ENCODE peak calls at places on chromosomes 1 and 21, in seven cellular contexts. One of them, this sample, is unnamed.

GRCh38 chr1:190320952-190321351 is 156.7 kb downstream of the BRINP3 start:
- DNase-seq in H9: no peak
- DNase-seq in mesendoderm: peak; percentile 36
- DNase-seq in H1: no peak
- DNase-seq in mesenchymal stem cell: peak; percentile 1
- DNase-seq in trophoblast cell: peak; percentile 0
- DNase-seq in IMR-90: peak; percentile 63
- DNase-seq in this sample: peak; percentile 14

GRCh38 chr1:183407961-183408360 is 10.2 kb downstream of the NMNAT2 start:
- DNase-seq in IMR-90: no peak
- DNase-seq in H1: no peak
- DNase-seq in mesendoderm: no peak
- DNase-seq in trophoblast cell: no peak
- DNase-seq in H9: no peak
- DNase-seq in mesenchymal stem cell: no peak
- DNase-seq in this sample: no peak

GRCh38 chr1:33468559-33468958 is 3.9 kb upstream of the ZSCAN20 start:
- DNase-seq in IMR-90: peak; percentile 12
- DNase-seq in trophoblast cell: no peak
- DNase-seq in H9: no peak
- DNase-seq in H1: no peak
- DNase-seq in mesendoderm: peak; percentile 17
- DNase-seq in mesenchymal stem cell: no peak
- DNase-seq in this sample: no peak

GRCh38 chr21:36126621-36127110 is 8.2 kb upstream of the CBR3 start:
- DNase-seq in IMR-90: no peak
- DNase-seq in H1: no peak
- DNase-seq in mesendoderm: no peak
- DNase-seq in mesenchymal stem cell: no peak
- DNase-seq in H9: peak; percentile 11
- DNase-seq in trophoblast cell: no peak
- DNase-seq in this sample: no peak

GRCh38 chr1:147598631-147599361 is 57.5 kb downstream of the BCL9 start:
- DNase-seq in trophoblast cell: no peak
- DNase-seq in H9: no peak
- DNase-seq in H1: no peak
- DNase-seq in mesenchymal stem cell: peak; percentile 48
- DNase-seq in IMR-90: peak; percentile 15
- DNase-seq in mesendoderm: no peak
- DNase-seq in this sample: peak; percentile 23

GRCh38 chr21:30044447-30045064 is 104.8 kb upstream of the GRIK1 start:
- DNase-seq in mesendoderm: peak; percentile 18
- DNase-seq in H9: no peak
- DNase-seq in IMR-90: peak; percentile 7
- DNase-seq in trophoblast cell: no peak
- DNase-seq in H1: no peak
- DNase-seq in mesenchymal stem cell: peak; percentile 14
- DNase-seq in this sample: peak; percentile 14

GRCh38 chr1:211210965-211211364 is 48.2 kb upstream of the RCOR3 start:
- DNase-seq in H9: no peak
- DNase-seq in trophoblast cell: no peak
- DNase-seq in IMR-90: no peak
- DNase-seq in mesendoderm: no peak
- DNase-seq in H1: no peak
- DNase-seq in mesenchymal stem cell: no peak
- DNase-seq in this sample: no peak

GRCh38 chr1:203447147-203447546 is 28.5 kb upstream of the PRELP start:
- DNase-seq in mesenchymal stem cell: no peak
- DNase-seq in mesendoderm: no peak
- DNase-seq in trophoblast cell: no peak
- DNase-seq in H9: no peak
- DNase-seq in IMR-90: no peak
- DNase-seq in H1: no peak
- DNase-seq in this sample: no peak

GRCh38 chr1:5953386-5953785 is 38.8 kb downstream of the NPHP4 start:
- DNase-seq in H9: no peak
- DNase-seq in H1: no peak
- DNase-seq in IMR-90: no peak
- DNase-seq in mesenchymal stem cell: no peak
- DNase-seq in mesendoderm: no peak
- DNase-seq in trophoblast cell: no peak
- DNase-seq in this sample: no peak

GRCh38 chr1:21524686-21525339 is 15.6 kb downstream of the ALPL start:
- DNase-seq in mesenchymal stem cell: no peak
- DNase-seq in H9: no peak
- DNase-seq in trophoblast cell: no peak
- DNase-seq in H1: no peak
- DNase-seq in IMR-90: no peak
- DNase-seq in mesendoderm: no peak
- DNase-seq in this sample: no peak

GRCh38 chr1:86706018-86706417 is 1.6 kb downstream of the SH3GLB1 start:
- DNase-seq in mesendoderm: no peak
- DNase-seq in mesenchymal stem cell: peak; percentile 22
- DNase-seq in IMR-90: no peak
- DNase-seq in H9: no peak
- DNase-seq in trophoblast cell: no peak
- DNase-seq in H1: no peak
- DNase-seq in this sample: no peak

GRCh38 chr1:4915159-4915558 is 260.8 kb downstream of the AJAP1 start:
- DNase-seq in mesendoderm: no peak
- DNase-seq in trophoblast cell: no peak
- DNase-seq in H9: no peak
- DNase-seq in IMR-90: no peak
- DNase-seq in H1: no peak
- DNase-seq in mesenchymal stem cell: no peak
- DNase-seq in this sample: no peak

GRCh38 chr1:164592634-164593033 is 33.6 kb downstream of the PBX1 start:
- DNase-seq in H1: no peak
- DNase-seq in H9: no peak
- DNase-seq in mesenchymal stem cell: no peak
- DNase-seq in mesendoderm: peak; percentile 35
- DNase-seq in trophoblast cell: no peak
- DNase-seq in IMR-90: no peak
- DNase-seq in this sample: no peak

GRCh38 chr1:20302093-20302471 is 11.4 kb downstream of the VWA5B1 start:
- DNase-seq in H9: no peak
- DNase-seq in trophoblast cell: no peak
- DNase-seq in H1: no peak
- DNase-seq in mesenchymal stem cell: no peak
- DNase-seq in IMR-90: peak; percentile 30
- DNase-seq in mesendoderm: no peak
- DNase-seq in this sample: no peak

GRCh38 chr1:223250632-223251015 is 107.6 kb upstream of the TLR5 start:
- DNase-seq in mesenchymal stem cell: no peak
- DNase-seq in H9: no peak
- DNase-seq in H1: no peak
- DNase-seq in IMR-90: no peak
- DNase-seq in mesendoderm: no peak
- DNase-seq in trophoblast cell: no peak
- DNase-seq in this sample: no peak

GRCh38 chr21:44643911-44644310 is 2.3 kb upstream of the KRTAP10-11 start:
- DNase-seq in mesenchymal stem cell: no peak
- DNase-seq in H1: no peak
- DNase-seq in IMR-90: no peak
- DNase-seq in mesendoderm: no peak
- DNase-seq in H9: no peak
- DNase-seq in trophoblast cell: no peak
- DNase-seq in this sample: no peak

GRCh38 chr1:30325999-30326398 is 397.4 kb downstream of the MATN1 start:
- DNase-seq in H9: no peak
- DNase-seq in mesendoderm: no peak
- DNase-seq in H1: no peak
- DNase-seq in trophoblast cell: no peak
- DNase-seq in mesenchymal stem cell: no peak
- DNase-seq in IMR-90: no peak
- DNase-seq in this sample: no peak

GRCh38 chr1:234962340-234962989 is 166.2 kb downstream of the TOMM20 start:
- DNase-seq in mesendoderm: no peak
- DNase-seq in trophoblast cell: peak; percentile 53
- DNase-seq in mesenchymal stem cell: peak; percentile 99
- DNase-seq in IMR-90: peak; percentile 100
- DNase-seq in H1: no peak
- DNase-seq in H9: no peak
- DNase-seq in this sample: no peak

GRCh38 chr1:170175477-170175876 is 29.7 kb downstream of the NTMT2 start:
- DNase-seq in mesendoderm: no peak
- DNase-seq in H9: no peak
- DNase-seq in mesenchymal stem cell: no peak
- DNase-seq in IMR-90: no peak
- DNase-seq in H1: no peak
- DNase-seq in trophoblast cell: no peak
- DNase-seq in this sample: no peak

GRCh38 chr1:20552728-20553571 is 577 bp downstream of the FAM43B start:
- DNase-seq in mesenchymal stem cell: peak; percentile 42
- DNase-seq in IMR-90: peak; percentile 11
- DNase-seq in mesendoderm: peak; percentile 57
- DNase-seq in H1: no peak
- DNase-seq in H9: peak; percentile 51
- DNase-seq in trophoblast cell: no peak
- DNase-seq in this sample: peak; percentile 46

GRCh38 chr21:41726970-41727783 is 39.7 kb downstream of the RIPK4 start:
- DNase-seq in trophoblast cell: peak; percentile 69
- DNase-seq in mesendoderm: peak; percentile 22
- DNase-seq in IMR-90: peak; percentile 42
- DNase-seq in mesenchymal stem cell: peak; percentile 25
- DNase-seq in H1: no peak
- DNase-seq in H9: no peak
- DNase-seq in this sample: no peak

GRCh38 chr21:41727784-41728763 is 38.8 kb downstream of the RIPK4 start:
- DNase-seq in trophoblast cell: no peak
- DNase-seq in H1: no peak
- DNase-seq in mesenchymal stem cell: no peak
- DNase-seq in H9: no peak
- DNase-seq in IMR-90: no peak
- DNase-seq in mesendoderm: no peak
- DNase-seq in this sample: no peak

GRCh38 chr21:41725421-41726021 is 41.3 kb downstream of the RIPK4 start:
- DNase-seq in mesenchymal stem cell: no peak
- DNase-seq in H1: no peak
- DNase-seq in mesendoderm: peak; percentile 45
- DNase-seq in IMR-90: no peak
- DNase-seq in H9: no peak
- DNase-seq in trophoblast cell: no peak
- DNase-seq in this sample: no peak

GRCh38 chr21:41726058-41726558 is 40.7 kb downstream of the RIPK4 start:
- DNase-seq in H9: no peak
- DNase-seq in mesenchymal stem cell: no peak
- DNase-seq in H1: no peak
- DNase-seq in trophoblast cell: no peak
- DNase-seq in mesendoderm: peak; percentile 63
- DNase-seq in IMR-90: no peak
- DNase-seq in this sample: peak; percentile 14

GRCh38 chr21:41726630-41726969 is 40.3 kb downstream of the RIPK4 start:
- DNase-seq in IMR-90: no peak
- DNase-seq in mesendoderm: no peak
- DNase-seq in H9: no peak
- DNase-seq in H1: no peak
- DNase-seq in trophoblast cell: no peak
- DNase-seq in mesenchymal stem cell: no peak
- DNase-seq in this sample: no peak
- H3K18ac ChIP-seq in IMR-90: no peak overlapping the region
- H3K18ac ChIP-seq in mesendoderm: no peak overlapping the region
- H3K18ac ChIP-seq in H9: no peak overlapping the region
- H3K18ac ChIP-seq in H1: peak overlapping the region; percentile 48
- H3K18ac ChIP-seq in trophoblast cell: no peak overlapping the region
- H3K18ac ChIP-seq in mesenchymal stem cell: no peak overlapping the region
- H3K18ac ChIP-seq in this sample: peak overlapping the region; percentile 51

GRCh38 chr1:95068956-95069710 is 3.6 kb downstream of the ALG14 start:
- DNase-seq in IMR-90: no peak
- DNase-seq in H9: no peak
- DNase-seq in trophoblast cell: no peak
- DNase-seq in mesendoderm: peak; percentile 83
- DNase-seq in mesenchymal stem cell: peak; percentile 6
- DNase-seq in H1: no peak
- DNase-seq in this sample: no peak
- H2BK5ac ChIP-seq in IMR-90: no peak overlapping the region
- H2BK5ac ChIP-seq in H9: no peak overlapping the region
- H2BK5ac ChIP-seq in trophoblast cell: no peak overlapping the region
- H2BK5ac ChIP-seq in mesendoderm: no peak overlapping the region
- H2BK5ac ChIP-seq in mesenchymal stem cell: peak overlapping the region; percentile 86
- H2BK5ac ChIP-seq in H1: no peak overlapping the region
- H2BK5ac ChIP-seq in this sample: no peak overlapping the region

DNA sequence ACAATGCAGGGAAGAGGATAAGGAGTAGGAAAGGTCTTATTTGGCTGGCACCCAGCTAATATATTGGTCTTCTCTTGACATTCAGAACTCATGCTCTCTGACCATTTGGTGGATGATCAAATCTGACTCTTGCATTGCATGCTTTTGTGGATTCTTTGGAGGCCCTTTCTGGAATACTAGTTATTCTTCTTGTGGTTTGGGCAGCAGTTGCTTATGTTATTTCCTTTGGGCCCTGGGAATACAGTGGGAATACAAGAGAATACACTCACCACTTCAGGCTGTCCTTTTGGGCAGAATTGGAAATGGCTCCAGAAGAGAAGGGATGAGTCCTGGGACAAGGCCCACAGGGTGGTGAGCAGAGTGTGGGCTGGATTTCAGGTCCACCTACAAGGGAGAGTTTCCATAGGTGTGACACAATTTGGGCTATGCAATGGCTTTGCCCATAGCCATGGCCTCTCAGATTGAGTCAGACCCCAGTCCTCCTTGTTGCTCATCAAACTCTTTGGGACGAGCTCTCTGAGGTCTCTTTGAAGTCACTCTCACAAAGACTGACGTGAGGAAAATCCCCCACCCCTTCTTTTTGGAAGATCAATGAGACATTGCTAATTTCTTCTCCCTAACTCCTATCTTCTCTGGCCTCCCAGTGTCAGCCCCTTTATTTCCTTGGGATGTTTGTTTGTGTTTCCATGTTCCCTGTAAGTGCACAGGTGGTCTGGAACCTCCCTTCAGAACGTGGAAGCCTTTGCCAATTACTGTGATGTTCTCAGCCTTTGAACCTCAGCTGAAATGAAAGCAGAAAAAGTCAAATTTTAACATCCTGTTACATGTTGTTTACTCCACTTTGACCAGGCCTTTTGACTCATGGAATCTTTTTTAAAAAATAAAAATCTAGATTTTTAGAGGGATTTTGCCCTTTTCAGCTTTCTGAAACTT is 19.4 kb downstream of the HSD11B1 start:
- DNase-seq in IMR-90: no peak
- DNase-seq in H9: no peak
- DNase-seq in trophoblast cell: no peak
- DNase-seq in H1: no peak
- DNase-seq in mesendoderm: no peak
- DNase-seq in mesenchymal stem cell: no peak
- DNase-seq in this sample: no peak
- H4K8ac ChIP-seq in IMR-90: no peak overlapping the region
- H4K8ac ChIP-seq in H9: no peak overlapping the region
- H4K8ac ChIP-seq in trophoblast cell: no peak overlapping the region
- H4K8ac ChIP-seq in H1: no peak overlapping the region
- H4K8ac ChIP-seq in mesendoderm: no peak overlapping the region
- H4K8ac ChIP-seq in mesenchymal stem cell: no peak overlapping the region
- H4K8ac ChIP-seq in this sample: no peak overlapping the region

DNA sequence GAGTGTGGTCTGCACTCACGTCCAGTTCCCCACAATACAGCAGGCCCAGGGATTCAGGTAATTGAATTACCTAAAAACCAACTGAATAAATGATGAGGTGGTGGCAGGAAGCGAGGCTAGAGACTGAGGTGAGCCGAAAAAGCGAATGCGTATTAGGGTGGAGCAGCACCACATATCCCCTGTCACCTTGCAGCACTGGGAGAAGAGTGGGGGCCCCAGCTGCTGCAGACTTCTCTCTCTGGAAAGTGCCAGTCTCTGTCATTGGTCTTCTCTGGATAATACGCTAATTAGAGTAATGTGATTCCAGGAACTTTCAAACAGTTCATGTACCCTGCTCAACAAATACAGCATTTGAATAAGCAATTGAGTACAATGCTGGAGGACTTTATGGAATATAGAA is 199.0 kb downstream of the RPS6KC1 start:
- DNase-seq in IMR-90: no peak
- DNase-seq in H9: no peak
- DNase-seq in trophoblast cell: no peak
- DNase-seq in mesenchymal stem cell: no peak
- DNase-seq in mesendoderm: no peak
- DNase-seq in H1: no peak
- DNase-seq in this sample: no peak
- H3K18ac ChIP-seq in IMR-90: no peak overlapping the region
- H3K18ac ChIP-seq in H9: no peak overlapping the region
- H3K18ac ChIP-seq in trophoblast cell: no peak overlapping the region
- H3K18ac ChIP-seq in mesenchymal stem cell: no peak overlapping the region
- H3K18ac ChIP-seq in mesendoderm: no peak overlapping the region
- H3K18ac ChIP-seq in H1: no peak overlapping the region
- H3K18ac ChIP-seq in this sample: no peak overlapping the region